ENCODE peak calls at places on chromosome 19, in six cellular contexts. R, D, H, S, K and Y are unnamed samples.

GRCh38 chr19:6018786-6019185 is 40.8 kb upstream of the RANBP3 start:
- DNase-seq in R (no peak), D (no peak), H (no peak), S (peak), K (peak), Y (no peak)

GRCh38 chr19:29622191-29623070 is 16.3 kb downstream of the POP4 start:
- DNase-seq in R (no peak), D (peak), H (no peak), S (peak), K (peak), Y (no peak)

GRCh38 chr19:16330368-16330801 is 5.8 kb downstream of the KLF2 start:
- DNase-seq in R (peak), D (peak), H (no peak), S (no peak), K (peak), Y (peak)

GRCh38 chr19:40294560-40294959 is 9.4 kb upstream of the AKT2 start:
- DNase-seq in R (no peak), D (no peak), H (no peak), S (no peak), K (no peak), Y (no peak)

GRCh38 chr19:39412867-39413268 is 399 bp downstream of the PLEKHG2 start:
- DNase-seq in R (no peak), D (no peak), H (no peak), S (no peak), K (no peak), Y (no peak)

GRCh38 chr19:45477713-45478453 is 10.1 kb downstream of the FOSB start:
- DNase-seq in R (no peak), D (peak), H (peak), S (no peak), K (no peak), Y (no peak)

GRCh38 chr19:34481861-34482379 is 362 bp downstream of the WTIP start:
- DNase-seq in R (no peak), D (peak), H (no peak), S (no peak), K (peak), Y (peak)

GRCh38 chr19:47469419-47469700 is 2.3 kb downstream of the SLC8A2 start:
- DNase-seq in R (no peak), D (no peak), H (no peak), S (no peak), K (no peak), Y (no peak)

GRCh38 chr19:11151181-11151580 is 4.4 kb downstream of the SPC24 start:
- DNase-seq in R (no peak), D (no peak), H (no peak), S (no peak), K (no peak), Y (no peak)

GRCh38 chr19:30999726-31000125 is 349.5 kb downstream of the TSHZ3 start:
- DNase-seq in R (no peak), D (no peak), H (no peak), S (no peak), K (no peak), Y (no peak)

GRCh38 chr19:29811125-29812079 is at the start of gene CCNE1:
- DNase-seq in R (peak), D (peak), H (peak), S (peak), K (peak), Y (peak)

GRCh38 chr19:23991170-23991569 is 76.5 kb downstream of the ZNF726 start:
- DNase-seq in R (peak), D (peak), H (no peak), S (no peak), K (no peak), Y (peak)

GRCh38 chr19:49556412-49557398 is 23.7 kb downstream of the NOSIP start:
- DNase-seq in R (no peak), D (no peak), H (no peak), S (peak), K (no peak), Y (no peak)

GRCh38 chr19:11046608-11047354 is 42.5 kb upstream of the LDLR start:
- DNase-seq in R (no peak), D (no peak), H (no peak), S (no peak), K (no peak), Y (no peak)

GRCh38 chr19:43354305-43354627 is 780 bp downstream of the CD177 start:
- DNase-seq in R (no peak), D (no peak), H (no peak), S (peak), K (no peak), Y (no peak)

GRCh38 chr19:39996218-39996810 is 546 bp upstream of the ZNF546 start:
- DNase-seq in R (no peak), D (peak), H (peak), S (peak), K (peak), Y (no peak)

GRCh38 chr19:10961763-10962536 is 1.1 kb downstream of the SMARCA4 start:
- DNase-seq in R (no peak), D (peak), H (no peak), S (no peak), K (no peak), Y (peak)

GRCh38 chr19:4007836-4008539 is 452 bp downstream of the PIAS4 start:
- DNase-seq in R (no peak), D (no peak), H (peak), S (peak), K (no peak), Y (peak)

GRCh38 chr19:48728882-48729645 is 9.5 kb upstream of the MAMSTR start:
- DNase-seq in R (no peak), D (no peak), H (no peak), S (no peak), K (no peak), Y (no peak)

GRCh38 chr19:34154401-34154800 is 17.9 kb upstream of the LSM14A start:
- DNase-seq in R (no peak), D (no peak), H (no peak), S (no peak), K (no peak), Y (no peak)

GRCh38 chr19:3064011-3064330 is 1.7 kb upstream of the TLE5 start:
- DNase-seq in R (no peak), D (no peak), H (no peak), S (no peak), K (no peak), Y (no peak)

GRCh38 chr19:52992109-52993004 is 21.4 kb upstream of the ERVV-1 start:
- DNase-seq in R (peak), D (no peak), H (no peak), S (peak), K (no peak), Y (no peak)

GRCh38 chr19:58042709-58043340 is 9.0 kb downstream of the ZSCAN1 start:
- DNase-seq in R (no peak), D (no peak), H (no peak), S (no peak), K (no peak), Y (no peak)

GRCh38 chr19:49930483-49931011 is 1.2 kb upstream of the NUP62 start:
- DNase-seq in R (no peak), D (peak), H (peak), S (no peak), K (no peak), Y (no peak)

GRCh38 chr19:2170219-2170618 is 6.5 kb downstream of the DOT1L start:
- DNase-seq in R (no peak), D (no peak), H (no peak), S (no peak), K (no peak), Y (no peak)

GRCh38 chr19:3024509-3024869 is 4.6 kb downstream of the TLE2 start:
- DNase-seq in R (no peak), D (no peak), H (no peak), S (no peak), K (no peak), Y (no peak)

GRCh38 chr19:17778621-17779280 is 16.2 kb upstream of the B3GNT3 start:
- DNase-seq in R (no peak), D (peak), H (no peak), S (peak), K (no peak), Y (no peak)

GRCh38 chr19:5313307-5313706 is 27.3 kb downstream of the PTPRS start:
- DNase-seq in R (peak), D (no peak), H (no peak), S (peak), K (no peak), Y (no peak)

GRCh38 chr19:3411636-3412035 is 45.3 kb downstream of the NFIC start:
- DNase-seq in R (peak), D (no peak), H (no peak), S (no peak), K (no peak), Y (no peak)

GRCh38 chr19:29517946-29518345 is 7.8 kb upstream of the VSTM2B start:
- DNase-seq in R (no peak), D (no peak), H (no peak), S (no peak), K (no peak), Y (no peak)

GRCh38 chr19:15905026-15905425 is 7.2 kb upstream of the CYP4F2 start:
- DNase-seq in R (no peak), D (no peak), H (no peak), S (no peak), K (no peak), Y (no peak)

GRCh38 chr19:2887391-2887914 is 13.3 kb upstream of the ZNF57 start:
- DNase-seq in R (no peak), D (peak), H (peak), S (peak), K (peak), Y (peak)

GRCh38 chr19:50820549-50821247 is 2.9 kb downstream of the KLK1 start:
- DNase-seq in R (no peak), D (no peak), H (no peak), S (no peak), K (peak), Y (no peak)

GRCh38 chr19:10189631-10190425 is 4.9 kb downstream of the DNMT1 start:
- DNase-seq in R (no peak), D (no peak), H (no peak), S (no peak), K (no peak), Y (no peak)

GRCh38 chr19:35641515-35642151 is at the start of gene ETV2:
- DNase-seq in R (peak), D (no peak), H (peak), S (peak), K (peak), Y (no peak)

GRCh38 chr19:46080561-46080960 is 39.8 kb upstream of the IGFL4 start:
- DNase-seq in R (no peak), D (peak), H (no peak), S (no peak), K (no peak), Y (peak)

GRCh38 chr19:17117250-17117789 is 41.7 kb downstream of the MYO9B start:
- DNase-seq in R (no peak), D (no peak), H (no peak), S (no peak), K (no peak), Y (no peak)

GRCh38 chr19:58330458-58330857 is 3.7 kb downstream of the ZSCAN22 start:
- DNase-seq in R (peak), D (peak), H (no peak), S (no peak), K (no peak), Y (peak)

GRCh38 chr19:49114630-49115363 is 627 bp downstream of the LIN7B start:
- DNase-seq in R (peak), D (no peak), H (peak), S (peak), K (no peak), Y (no peak)

DNA sequence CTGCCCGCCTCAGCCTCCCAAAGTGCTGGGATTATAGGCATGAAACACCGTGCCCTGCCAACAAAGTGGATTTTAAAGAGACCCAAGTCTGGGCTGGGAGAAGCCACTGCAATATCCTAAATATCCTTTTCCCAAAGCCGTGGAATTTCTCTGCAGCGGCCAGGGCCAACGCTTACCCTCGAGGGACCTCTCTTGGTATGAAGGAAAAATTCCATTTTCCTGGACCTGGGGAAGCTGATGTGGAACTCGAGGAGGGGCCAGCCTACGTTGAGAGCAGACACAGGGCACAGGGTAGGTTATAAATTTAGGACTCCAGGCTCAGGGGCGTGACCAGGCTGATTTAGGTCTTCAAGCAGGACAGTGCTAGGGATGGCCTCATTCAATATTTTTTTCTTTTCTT is 17.7 kb upstream of the UPF1 start:
- DNase-seq in R (no peak), D (no peak), H (no peak), S (no peak), K (no peak), Y (no peak)
- TF ChIP-seq CTCF in R (no peak), D (no peak), H (no peak), S (peak), K (no peak), Y (no peak)

DNA sequence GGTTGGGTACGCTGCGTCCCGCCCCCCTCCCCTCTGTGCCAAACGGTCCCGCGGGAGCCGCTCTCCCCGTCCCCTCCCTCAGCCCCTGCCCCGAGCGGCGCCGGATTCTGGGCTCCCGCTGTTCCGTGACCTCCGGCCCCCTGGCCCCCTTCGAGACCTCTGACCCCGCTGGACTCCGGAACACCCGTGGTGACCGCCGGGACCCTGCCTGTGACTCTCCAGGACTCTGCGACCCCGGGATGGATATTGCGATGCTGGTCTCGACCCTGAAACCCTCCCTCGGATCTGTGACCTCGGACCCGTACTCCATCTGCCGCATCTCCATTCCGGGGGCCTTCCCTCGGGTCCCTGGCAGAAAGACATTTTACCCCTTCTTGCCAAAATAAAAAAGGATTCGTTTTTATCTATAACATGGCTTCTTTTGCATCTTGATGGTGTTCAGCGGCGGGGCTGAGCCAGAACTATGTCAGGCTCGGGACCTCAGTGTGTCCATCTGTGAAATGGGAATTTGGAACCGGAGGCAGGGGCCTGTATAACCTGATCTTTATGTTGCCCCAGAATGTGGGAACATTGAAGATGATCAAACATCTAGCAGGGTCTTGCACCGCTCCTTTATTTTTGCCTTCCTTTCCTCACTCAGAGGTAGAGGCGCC is 654 bp upstream of the MEGF8 start:
- DNase-seq in R (no peak), D (no peak), H (no peak), S (no peak), K (no peak), Y (no peak)
- TF ChIP-seq CTCF in R (peak), D (peak), H (no peak), S (no peak), K (no peak), Y (peak)

DNA sequence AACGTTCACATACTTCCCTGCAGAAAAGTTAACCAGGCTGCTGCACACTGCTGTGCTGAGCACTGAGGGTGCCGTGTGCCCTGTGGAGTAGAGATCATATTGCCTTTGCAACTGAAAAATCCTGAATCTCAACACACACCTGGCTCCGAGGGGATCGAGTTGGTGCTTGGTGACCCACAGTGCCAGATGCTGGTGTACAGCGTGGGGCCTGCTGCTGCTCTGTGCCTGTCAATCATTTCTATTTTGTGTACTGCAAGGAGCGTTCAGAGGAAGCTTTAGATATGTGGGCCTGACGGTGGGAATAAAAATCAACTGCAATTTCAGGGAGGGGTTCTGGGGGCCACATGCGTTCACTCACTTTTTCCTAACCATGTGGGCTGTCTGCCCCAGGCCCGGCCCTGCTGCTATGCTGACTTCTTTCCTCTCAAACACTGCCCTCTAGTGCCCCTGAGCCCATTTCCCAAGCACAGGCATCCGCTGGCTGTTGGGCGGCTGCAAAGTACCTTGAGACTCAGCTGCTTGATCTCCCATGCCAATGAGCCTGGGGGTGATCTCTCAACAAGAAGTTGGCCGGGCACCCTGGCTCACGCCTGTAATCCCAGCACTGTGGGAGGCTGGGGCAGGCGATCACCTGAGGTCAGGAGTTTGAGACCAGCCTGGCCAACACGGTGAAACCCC is 9.7 kb upstream of the LENG8 start:
- DNase-seq in R (peak), D (peak), H (peak), S (peak), K (no peak), Y (peak)
- TF ChIP-seq CTCF in R (no peak), D (peak), H (peak), S (peak), K (no peak), Y (peak)

DNA sequence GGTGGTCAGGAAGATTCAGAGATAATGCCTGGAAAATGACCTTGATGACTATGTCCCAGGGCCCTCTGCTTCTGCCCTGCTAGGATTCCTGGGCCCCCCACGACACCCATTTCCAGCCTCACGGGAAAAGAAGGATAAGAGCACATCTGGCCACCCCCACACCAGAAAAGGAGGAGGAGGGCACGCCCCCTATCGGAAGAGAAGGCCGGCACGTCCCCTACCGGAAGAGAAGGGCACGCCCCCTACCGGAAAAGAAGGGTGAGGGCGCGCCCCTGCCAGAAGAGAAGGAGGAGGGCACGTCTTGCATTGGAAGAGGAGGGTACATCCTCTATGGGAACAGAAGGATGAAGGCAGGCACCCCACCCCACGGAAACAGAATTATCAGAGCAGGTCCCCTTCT is 84.3 kb downstream of the IER2 start:
- DNase-seq in R (peak), D (peak), H (peak), S (peak), K (peak), Y (peak)
- TF ChIP-seq CTCF in R (peak), D (peak), H (peak), S (peak), K (no peak), Y (peak)